ENCODE peak calls at places on chromosomes 6 and 20, in nine cellular contexts. One of them, this sample, is unnamed.

GRCh38 chr6:40419377-40419776 is 167.8 kb downstream of the LRFN2 start:
- DNase-seq in GM04504: no peak
- DNase-seq in H1: no peak
- DNase-seq in LoVo: no peak
- DNase-seq in Caco-2: no peak
- DNase-seq in stimulated activated CD8-positive, alpha-beta memory T cell treated with anti-CD3 and anti-CD28 coated beads, Interleukin-15, amount 100 ng/mL, for 1 hour: no peak
- DNase-seq in activated gamma-delta T cell: no peak
- DNase-seq in astrocyte of the cerebellum: no peak
- DNase-seq in T-cell: no peak
- DNase-seq in this sample: no peak

GRCh38 chr20:52311209-52311794 is 119.7 kb upstream of the ZFP64 start:
- DNase-seq in GM04504: no peak
- DNase-seq in H1: peak; percentile 49
- DNase-seq in LoVo: no peak
- DNase-seq in Caco-2: no peak
- DNase-seq in stimulated activated CD8-positive, alpha-beta memory T cell treated with anti-CD3 and anti-CD28 coated beads, Interleukin-15, amount 100 ng/mL, for 1 hour: no peak
- DNase-seq in activated gamma-delta T cell: no peak
- DNase-seq in astrocyte of the cerebellum: no peak
- DNase-seq in T-cell: no peak
- DNase-seq in this sample: no peak

GRCh38 chr6:36933102-36933501 is 21.4 kb upstream of the PI16 start:
- DNase-seq in GM04504: no peak
- DNase-seq in H1: no peak
- DNase-seq in LoVo: no peak
- DNase-seq in Caco-2: no peak
- DNase-seq in stimulated activated CD8-positive, alpha-beta memory T cell treated with anti-CD3 and anti-CD28 coated beads, Interleukin-15, amount 100 ng/mL, for 1 hour: no peak
- DNase-seq in activated gamma-delta T cell: no peak
- DNase-seq in astrocyte of the cerebellum: no peak
- DNase-seq in T-cell: no peak
- DNase-seq in this sample: no peak

GRCh38 chr6:11994875-11995461 is 17.1 kb upstream of the HIVEP1 start:
- DNase-seq in GM04504: no peak
- DNase-seq in H1: no peak
- DNase-seq in LoVo: no peak
- DNase-seq in Caco-2: no peak
- DNase-seq in stimulated activated CD8-positive, alpha-beta memory T cell treated with anti-CD3 and anti-CD28 coated beads, Interleukin-15, amount 100 ng/mL, for 1 hour: no peak
- DNase-seq in activated gamma-delta T cell: no peak
- DNase-seq in astrocyte of the cerebellum: no peak
- DNase-seq in T-cell: no peak
- DNase-seq in this sample: no peak

GRCh38 chr6:15747354-15747883 is 84.6 kb upstream of the DTNBP1 start:
- DNase-seq in GM04504: no peak
- DNase-seq in H1: no peak
- DNase-seq in LoVo: no peak
- DNase-seq in Caco-2: no peak
- DNase-seq in stimulated activated CD8-positive, alpha-beta memory T cell treated with anti-CD3 and anti-CD28 coated beads, Interleukin-15, amount 100 ng/mL, for 1 hour: no peak
- DNase-seq in activated gamma-delta T cell: no peak
- DNase-seq in astrocyte of the cerebellum: no peak
- DNase-seq in T-cell: no peak
- DNase-seq in this sample: no peak

GRCh38 chr6:132995432-132995831 is 181.1 kb downstream of the RPS12 start:
- DNase-seq in GM04504: no peak
- DNase-seq in H1: no peak
- DNase-seq in LoVo: no peak
- DNase-seq in Caco-2: no peak
- DNase-seq in stimulated activated CD8-positive, alpha-beta memory T cell treated with anti-CD3 and anti-CD28 coated beads, Interleukin-15, amount 100 ng/mL, for 1 hour: no peak
- DNase-seq in activated gamma-delta T cell: no peak
- DNase-seq in astrocyte of the cerebellum: no peak
- DNase-seq in T-cell: no peak
- DNase-seq in this sample: no peak

GRCh38 chr6:71529026-71529425 is 240.4 kb downstream of the OGFRL1 start:
- DNase-seq in GM04504: no peak
- DNase-seq in H1: no peak
- DNase-seq in LoVo: no peak
- DNase-seq in Caco-2: no peak
- DNase-seq in stimulated activated CD8-positive, alpha-beta memory T cell treated with anti-CD3 and anti-CD28 coated beads, Interleukin-15, amount 100 ng/mL, for 1 hour: no peak
- DNase-seq in activated gamma-delta T cell: no peak
- DNase-seq in astrocyte of the cerebellum: no peak
- DNase-seq in T-cell: no peak
- DNase-seq in this sample: no peak

GRCh38 chr20:48329676-48330644 is 497.8 kb downstream of the PREX1 start:
- DNase-seq in GM04504: no peak
- DNase-seq in H1: no peak
- DNase-seq in LoVo: no peak
- DNase-seq in Caco-2: peak; percentile 73
- DNase-seq in stimulated activated CD8-positive, alpha-beta memory T cell treated with anti-CD3 and anti-CD28 coated beads, Interleukin-15, amount 100 ng/mL, for 1 hour: no peak
- DNase-seq in activated gamma-delta T cell: no peak
- DNase-seq in astrocyte of the cerebellum: no peak
- DNase-seq in T-cell: no peak
- DNase-seq in this sample: no peak

GRCh38 chr6:36954262-36954931 is at the start of gene PI16:
- DNase-seq in GM04504: no peak
- DNase-seq in H1: no peak
- DNase-seq in LoVo: no peak
- DNase-seq in Caco-2: no peak
- DNase-seq in stimulated activated CD8-positive, alpha-beta memory T cell treated with anti-CD3 and anti-CD28 coated beads, Interleukin-15, amount 100 ng/mL, for 1 hour: no peak
- DNase-seq in activated gamma-delta T cell: no peak
- DNase-seq in astrocyte of the cerebellum: no peak
- DNase-seq in T-cell: no peak
- DNase-seq in this sample: peak; percentile 33

GRCh38 chr6:5173862-5174643 is 86.7 kb downstream of the LYRM4 start:
- DNase-seq in GM04504: no peak
- DNase-seq in H1: no peak
- DNase-seq in LoVo: no peak
- DNase-seq in Caco-2: no peak
- DNase-seq in stimulated activated CD8-positive, alpha-beta memory T cell treated with anti-CD3 and anti-CD28 coated beads, Interleukin-15, amount 100 ng/mL, for 1 hour: no peak
- DNase-seq in activated gamma-delta T cell: no peak
- DNase-seq in astrocyte of the cerebellum: no peak
- DNase-seq in T-cell: peak; percentile 47
- DNase-seq in this sample: peak; percentile 61

GRCh38 chr20:25750765-25751696 is 54.4 kb upstream of the ZNF337 start:
- DNase-seq in GM04504: no peak
- DNase-seq in H1: no peak
- DNase-seq in LoVo: peak; percentile 67
- DNase-seq in Caco-2: peak; percentile 86
- DNase-seq in stimulated activated CD8-positive, alpha-beta memory T cell treated with anti-CD3 and anti-CD28 coated beads, Interleukin-15, amount 100 ng/mL, for 1 hour: peak; percentile 24
- DNase-seq in activated gamma-delta T cell: no peak
- DNase-seq in astrocyte of the cerebellum: no peak
- DNase-seq in T-cell: peak; percentile 33
- DNase-seq in this sample: peak; percentile 49

GRCh38 chr6:112193535-112194051 is 60.8 kb downstream of the LAMA4 start:
- DNase-seq in GM04504: no peak
- DNase-seq in H1: no peak
- DNase-seq in LoVo: no peak
- DNase-seq in Caco-2: no peak
- DNase-seq in stimulated activated CD8-positive, alpha-beta memory T cell treated with anti-CD3 and anti-CD28 coated beads, Interleukin-15, amount 100 ng/mL, for 1 hour: no peak
- DNase-seq in activated gamma-delta T cell: no peak
- DNase-seq in astrocyte of the cerebellum: no peak
- DNase-seq in T-cell: no peak
- DNase-seq in this sample: no peak

GRCh38 chr6:155158044-155158843 is 105.6 kb upstream of the CLDN20 start:
- DNase-seq in GM04504: peak; percentile 26
- DNase-seq in H1: no peak
- DNase-seq in LoVo: peak; percentile 61
- DNase-seq in Caco-2: no peak
- DNase-seq in stimulated activated CD8-positive, alpha-beta memory T cell treated with anti-CD3 and anti-CD28 coated beads, Interleukin-15, amount 100 ng/mL, for 1 hour: no peak
- DNase-seq in activated gamma-delta T cell: no peak
- DNase-seq in astrocyte of the cerebellum: no peak
- DNase-seq in T-cell: no peak
- DNase-seq in this sample: no peak

GRCh38 chr6:36276581-36277536 is 7.0 kb downstream of the PNPLA1 start:
- DNase-seq in GM04504: no peak
- DNase-seq in H1: no peak
- DNase-seq in LoVo: no peak
- DNase-seq in Caco-2: no peak
- DNase-seq in stimulated activated CD8-positive, alpha-beta memory T cell treated with anti-CD3 and anti-CD28 coated beads, Interleukin-15, amount 100 ng/mL, for 1 hour: no peak
- DNase-seq in activated gamma-delta T cell: no peak
- DNase-seq in astrocyte of the cerebellum: no peak
- DNase-seq in T-cell: no peak
- DNase-seq in this sample: no peak

This sample was measured in central memory CD4-positive, alpha-beta T cell.